ENCODE peak calls at places on chromosomes 7 and 10, in six cellular contexts. X is HepG2, N is astrocyte, T is GM23248, F is mammary epithelial cell, R is A673. G is an unnamed sample.

GRCh38 chr10:96264938-96265337 is 6.4 kb downstream of the BLNK start:
- DNase-seq in N (no peak), X (no peak), T (no peak), R (no peak), F (no peak), G (no peak)

GRCh38 chr7:132135986-132136385 is 440.3 kb downstream of the PLXNA4 start:
- DNase-seq in R (no peak), X (no peak), N (no peak), T (no peak), F (no peak), G (no peak)

GRCh38 chr10:58952747-58953466 is 223.5 kb upstream of the PHYHIPL start:
- DNase-seq in N (peak), T (peak), R (peak), X (peak), F (peak), G (peak)

GRCh38 chr10:110758898-110759297 is 112.8 kb upstream of the PDCD4 start:
- DNase-seq in T (peak), N (peak), R (peak), F (peak), X (no peak), G (peak)

GRCh38 chr10:78417425-78418370 is 384.0 kb downstream of the RPS24 start:
- DNase-seq in T (no peak), N (no peak), R (no peak), X (no peak), F (no peak), G (no peak)

GRCh38 chr7:115937960-115938359 is 92.6 kb downstream of the TFEC start:
- DNase-seq in N (peak), T (no peak), X (no peak), R (no peak), F (no peak), G (no peak)

GRCh38 chr7:159211540-159212182 is 67.0 kb upstream of the VIPR2 start:
- DNase-seq in T (no peak), N (no peak), R (no peak), X (no peak), F (no peak), G (no peak)

GRCh38 chr7:10956528-10956927 is 17.1 kb upstream of the PHF14 start:
- DNase-seq in R (no peak), T (no peak), N (no peak), X (no peak), F (no peak), G (no peak)

GRCh38 chr7:44050915-44051560 is 6.5 kb downstream of the DBNL start:
- DNase-seq in F (no peak), N (no peak), R (no peak), X (no peak), T (no peak), G (no peak)

GRCh38 chr10:4080225-4080624 is 295.2 kb upstream of the KLF6 start:
- DNase-seq in N (no peak), R (peak), T (no peak), F (no peak), X (no peak), G (no peak)

GRCh38 chr7:159102681-159103381 is 41.8 kb downstream of the VIPR2 start:
- DNase-seq in F (no peak), T (no peak), X (no peak), R (no peak), N (no peak), G (no peak)

GRCh38 chr7:68148440-68148839 is 1151.8 kb downstream of the TYW1 start:
- DNase-seq in X (no peak), F (no peak), N (no peak), T (no peak), R (no peak), G (no peak)

GRCh38 chr10:75470901-75471300 is 39.5 kb downstream of the LRMDA start:
- DNase-seq in N (no peak), X (no peak), T (peak), R (no peak), F (no peak), G (no peak)

GRCh38 chr10:100993986-100994708 is 5.5 kb upstream of the LZTS2 start:
- DNase-seq in R (peak), T (peak), F (no peak), N (no peak), X (no peak), G (peak)

GRCh38 chr7:36747969-36748574 is 23.8 kb upstream of the AOAH start:
- DNase-seq in F (no peak), T (no peak), R (no peak), X (no peak), N (no peak), G (no peak)

GRCh38 chr7:98357751-98358161 is 43.1 kb downstream of the BAIAP2L1 start:
- DNase-seq in F (no peak), T (peak), R (no peak), N (peak), X (peak), G (peak)

GRCh38 chr7:134667899-134668298 is 21.2 kb downstream of the BPGM start:
- DNase-seq in F (peak), R (no peak), X (no peak), N (peak), T (no peak), G (peak)

GRCh38 chr10:43006490-43006889 is 70.4 kb upstream of the RET start:
- DNase-seq in R (no peak), T (no peak), F (no peak), X (no peak), N (no peak), G (no peak)

GRCh38 chr10:68796609-68797008 is 30.7 kb upstream of the STOX1 start:
- DNase-seq in F (peak), N (peak), T (peak), X (no peak), R (no peak), G (peak)

GRCh38 chr7:135147899-135148721 is at the start of gene TMEM140:
- DNase-seq in R (no peak), T (peak), N (no peak), X (peak), F (peak), G (peak)

GRCh38 chr10:103668351-103669242 is 175.1 kb downstream of the NEURL1 start:
- DNase-seq in N (no peak), F (no peak), R (no peak), T (peak), X (no peak), G (no peak)

GRCh38 chr10:4451512-4451911 is 374.5 kb upstream of the AKR1E2 start:
- DNase-seq in T (no peak), F (no peak), R (no peak), X (no peak), N (no peak), G (no peak)

GRCh38 chr7:157686285-157686894 is 349.6 kb downstream of the DNAJB6 start:
- DNase-seq in T (no peak), R (no peak), F (no peak), N (peak), X (no peak), G (no peak)
- TF ChIP-seq EZH2 in T (no peak), R (peak), F (no peak), N (no peak), X (no peak), G (no peak)

DNA sequence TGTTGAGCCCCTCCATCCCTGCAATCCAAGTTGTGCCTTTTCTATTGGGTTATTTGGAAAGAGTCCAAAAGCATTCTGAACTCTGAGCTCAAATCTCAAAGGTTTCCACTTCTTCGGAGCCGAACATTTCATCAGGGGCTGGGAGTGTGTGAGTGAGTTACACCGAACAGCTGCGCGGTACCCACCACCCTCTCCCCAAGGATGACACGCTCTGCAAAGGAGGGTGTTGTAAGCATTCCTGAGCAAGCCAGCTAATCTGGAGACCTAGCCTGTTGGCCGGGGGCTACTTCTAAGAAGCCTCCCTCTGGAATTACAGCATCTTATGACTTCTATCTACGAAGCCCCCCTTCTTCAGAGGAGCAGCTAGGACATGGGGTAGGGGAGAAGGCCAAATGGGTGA is 270.5 kb downstream of the CREB5 start:
- DNase-seq in N (no peak), T (no peak), X (no peak), F (no peak), R (no peak), G (no peak)
- TF ChIP-seq EZH2 in N (no peak), T (no peak), X (no peak), F (no peak), R (no peak), G (no peak)

GRCh38 chr7:47191316-47191715 is 390.6 kb downstream of the TNS3 start:
- DNase-seq in F (no peak), T (no peak), X (no peak), N (no peak), R (no peak), G (no peak)
- TF ChIP-seq EZH2 in F (no peak), T (no peak), X (no peak), N (no peak), R (no peak), G (no peak)

GRCh38 chr10:129792864-129793263 is 171.2 kb downstream of the EBF3 start:
- DNase-seq in R (no peak), X (no peak), F (no peak), N (no peak), T (no peak), G (no peak)
- TF ChIP-seq EZH2 in R (no peak), X (no peak), F (no peak), N (no peak), T (no peak), G (no peak)

DNA sequence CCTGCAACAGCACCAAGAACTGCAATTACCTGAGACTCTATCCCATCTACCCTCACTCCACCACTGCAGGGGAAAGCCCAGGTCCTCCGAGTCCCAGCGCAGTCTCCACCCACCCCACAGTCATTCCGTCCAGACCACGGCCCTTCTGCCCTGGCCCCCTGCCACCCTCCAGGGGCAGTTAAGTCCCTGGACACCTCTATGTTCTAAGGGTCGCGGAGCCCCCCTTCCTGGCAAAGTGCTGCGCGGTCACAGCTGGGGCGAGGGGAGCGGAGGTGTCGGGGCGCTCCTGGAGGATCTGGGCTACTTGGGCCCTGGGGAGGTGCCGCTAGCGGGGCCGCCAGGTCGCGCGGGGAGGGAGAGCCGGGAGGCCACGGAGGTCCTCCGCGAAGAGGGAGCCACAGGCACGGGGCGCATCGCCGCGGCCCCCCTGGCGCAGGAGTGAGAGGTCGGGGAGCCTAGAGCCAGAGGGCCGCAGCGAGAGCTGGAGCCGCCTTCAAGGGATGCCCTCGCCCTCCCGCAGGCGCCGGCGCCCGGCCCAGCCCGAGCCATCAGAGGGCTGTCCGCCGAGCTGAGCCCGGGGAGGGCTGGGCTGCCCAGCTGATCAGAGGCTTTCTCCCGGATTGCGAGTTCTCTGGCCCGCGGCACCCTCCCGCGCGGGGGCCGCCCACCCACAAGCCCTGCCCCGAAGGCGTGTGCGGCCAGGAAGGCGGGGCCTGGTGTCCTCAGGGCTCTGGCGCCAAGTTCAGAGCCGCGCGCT is 4.2 kb upstream of the ANTXRL start:
- DNase-seq in R (peak), T (peak), F (peak), X (peak), N (peak), G (peak)
- TF ChIP-seq EZH2 in R (no peak), T (no peak), F (no peak), X (no peak), N (peak), G (no peak)